ENCODE peak calls at places on chromosomes 2 and 18, in ten cellular contexts. H is NCI-H2029 treated with DMSO at 0.1 percent for 48 hours; B is left ventricle myocardium inferior; I is activated CD4-positive, CD25-positive, alpha-beta regulatory T cell treated with anti-CD3 and anti-CD28 coated beads, Interleukin-2, amount 50 U/mL, for 16 hours; X is NCI-H1694; U is head of caudate nucleus; Q is KG1; N is right cardiac atrium; L is MCF 10A; G is ACHN. J is an unnamed sample.

GRCh38 chr2:212974692-212975091 is 176.7 kb downstream of the IKZF2 start:
- DNase-seq in H (no peak), B (no peak), I (no peak), X (no peak), U (no peak), Q (no peak), N (no peak), L (peak), G (no peak), J (no peak)

GRCh38 chr2:225328192-225328591 is 71.3 kb upstream of the NYAP2 start:
- DNase-seq in H (no peak), B (no peak), I (no peak), X (no peak), U (no peak), Q (no peak), N (no peak), L (peak), G (no peak), J (no peak)

GRCh38 chr2:134027980-134028379 is 225.9 kb upstream of the MGAT5 start:
- DNase-seq in H (no peak), B (peak), I (no peak), X (no peak), U (no peak), Q (no peak), N (peak), L (no peak), G (no peak), J (no peak)

GRCh38 chr2:102273619-102274211 is 37.6 kb upstream of the IL1RL1 start:
- DNase-seq in H (no peak), B (no peak), I (no peak), X (no peak), U (no peak), Q (no peak), N (no peak), L (peak), G (no peak), J (no peak)

GRCh38 chr2:72893594-72894319 is 6.5 kb downstream of the SPR start:
- DNase-seq in H (no peak), B (peak), I (no peak), X (peak), U (no peak), Q (no peak), N (peak), L (peak), G (peak), J (peak)

GRCh38 chr2:64832926-64833325 is 156.3 kb upstream of the SLC1A4 start:
- DNase-seq in H (no peak), B (no peak), I (no peak), X (no peak), U (no peak), Q (no peak), N (no peak), L (no peak), G (no peak), J (peak)

GRCh38 chr18:62744076-62744705 is 28.9 kb downstream of the PHLPP1 start:
- DNase-seq in H (no peak), B (no peak), I (no peak), X (no peak), U (no peak), Q (no peak), N (no peak), L (no peak), G (no peak), J (no peak)

GRCh38 chr2:31018280-31018679 is 120.0 kb downstream of the GALNT14 start:
- DNase-seq in H (no peak), B (no peak), I (no peak), X (no peak), U (no peak), Q (no peak), N (no peak), L (no peak), G (no peak), J (no peak)

GRCh38 chr2:225076125-225076524 is 33.9 kb upstream of the DOCK10 start:
- DNase-seq in H (no peak), B (no peak), I (no peak), X (no peak), U (no peak), Q (no peak), N (no peak), L (no peak), G (no peak), J (no peak)

GRCh38 chr2:145744541-145745386 is 1224.8 kb upstream of the ZEB2 start:
- DNase-seq in H (no peak), B (no peak), I (no peak), X (no peak), U (no peak), Q (no peak), N (no peak), L (peak), G (peak), J (no peak)

GRCh38 chr2:118089015-118089800 is 937 bp downstream of the INSIG2 start:
- DNase-seq in H (no peak), B (no peak), I (no peak), X (peak), U (no peak), Q (no peak), N (peak), L (peak), G (peak), J (peak)

GRCh38 chr18:59268127-59268721 is 5.0 kb downstream of the RAX start:
- DNase-seq in H (no peak), B (no peak), I (no peak), X (no peak), U (no peak), Q (no peak), N (no peak), L (no peak), G (no peak), J (no peak)

GRCh38 chr18:5534845-5535244 is 9.0 kb downstream of the EPB41L3 start:
- DNase-seq in H (no peak), B (no peak), I (no peak), X (no peak), U (no peak), Q (no peak), N (no peak), L (peak), G (peak), J (no peak)

GRCh38 chr18:22623513-22623912 is 205.8 kb upstream of the CTAGE1 start:
- DNase-seq in H (no peak), B (no peak), I (no peak), X (no peak), U (no peak), Q (no peak), N (no peak), L (no peak), G (no peak), J (no peak)

GRCh38 chr2:96534131-96534530 is 2.4 kb upstream of the ARID5A start:
- DNase-seq in H (no peak), B (no peak), I (no peak), X (no peak), U (no peak), Q (no peak), N (no peak), L (no peak), G (no peak), J (no peak)

GRCh38 chr2:111244864-111245263 is 124.2 kb downstream of the BCL2L11 start:
- DNase-seq in H (no peak), B (no peak), I (no peak), X (no peak), U (no peak), Q (no peak), N (no peak), L (no peak), G (no peak), J (no peak)

GRCh38 chr2:113211226-113212105 is 37.7 kb downstream of the PSD4 start:
- DNase-seq in H (no peak), B (no peak), I (no peak), X (no peak), U (no peak), Q (no peak), N (no peak), L (peak), G (no peak), J (peak)

GRCh38 chr2:156883828-156884615 is 373.5 kb upstream of the GALNT5 start:
- DNase-seq in H (no peak), B (no peak), I (no peak), X (no peak), U (no peak), Q (no peak), N (no peak), L (peak), G (peak), J (peak)

GRCh38 chr2:191109888-191110287 is 40.9 kb downstream of the STAT4 start:
- DNase-seq in H (peak), B (no peak), I (no peak), X (no peak), U (no peak), Q (no peak), N (no peak), L (no peak), G (no peak), J (no peak)

GRCh38 chr18:22667616-22668422 is 250.1 kb upstream of the CTAGE1 start:
- DNase-seq in H (no peak), B (no peak), I (no peak), X (no peak), U (no peak), Q (no peak), N (no peak), L (peak), G (peak), J (peak)

GRCh38 chr2:224016963-224017362 is 22.1 kb downstream of the SERPINE2 start:
- DNase-seq in H (no peak), B (no peak), I (no peak), X (no peak), U (no peak), Q (no peak), N (no peak), L (no peak), G (no peak), J (no peak)

GRCh38 chr2:9318461-9319337 is 104.6 kb downstream of the ITGB1BP1 start:
- DNase-seq in H (no peak), B (peak), I (no peak), X (no peak), U (no peak), Q (no peak), N (peak), L (no peak), G (no peak), J (no peak)

GRCh38 chr2:149466635-149467034 is 120.9 kb downstream of the MMADHC start:
- DNase-seq in H (no peak), B (no peak), I (no peak), X (no peak), U (no peak), Q (no peak), N (no peak), L (no peak), G (no peak), J (no peak)

GRCh38 chr18:75582406-75582821 is 154.9 kb upstream of the SMIM21 start:
- DNase-seq in H (no peak), B (no peak), I (no peak), X (no peak), U (no peak), Q (no peak), N (no peak), L (no peak), G (no peak), J (no peak)

GRCh38 chr18:45920367-45920766 is 46.8 kb downstream of the EPG5 start:
- DNase-seq in H (peak), B (peak), I (no peak), X (peak), U (peak), Q (no peak), N (peak), L (peak), G (peak), J (peak)

GRCh38 chr2:95353055-95353575 is 49.4 kb upstream of the FAHD2A start:
- DNase-seq in H (no peak), B (no peak), I (no peak), X (no peak), U (no peak), Q (no peak), N (no peak), L (no peak), G (no peak), J (no peak)

GRCh38 chr2:40611196-40611595 is 159.3 kb upstream of the SLC8A1 start:
- DNase-seq in H (no peak), B (no peak), I (no peak), X (no peak), U (no peak), Q (no peak), N (no peak), L (no peak), G (no peak), J (no peak)

GRCh38 chr18:49392352-49392751 is 68.1 kb downstream of the DYM start:
- DNase-seq in H (no peak), B (no peak), I (no peak), X (no peak), U (no peak), Q (no peak), N (no peak), L (no peak), G (no peak), J (no peak)

GRCh38 chr2:60989256-60989655 is 28.3 kb upstream of the PEX13 start:
- DNase-seq in H (no peak), B (no peak), I (no peak), X (no peak), U (no peak), Q (no peak), N (no peak), L (no peak), G (no peak), J (no peak)

GRCh38 chr2:163077241-163077640 is 238.7 kb upstream of the KCNH7 start:
- DNase-seq in H (no peak), B (no peak), I (no peak), X (no peak), U (no peak), Q (no peak), N (no peak), L (no peak), G (no peak), J (no peak)

GRCh38 chr18:78376036-78376435 is 603.6 kb upstream of the SALL3 start:
- DNase-seq in H (no peak), B (no peak), I (no peak), X (no peak), U (no peak), Q (no peak), N (no peak), L (no peak), G (no peak), J (no peak)

GRCh38 chr2:157404363-157404762 is 39.5 kb downstream of the CYTIP start:
- DNase-seq in H (no peak), B (no peak), I (peak), X (no peak), U (no peak), Q (no peak), N (no peak), L (no peak), G (no peak), J (peak)

GRCh38 chr2:98573426-98573825 is 34.9 kb downstream of the COA5 start:
- DNase-seq in H (no peak), B (no peak), I (no peak), X (no peak), U (no peak), Q (no peak), N (no peak), L (no peak), G (no peak), J (no peak)